ENCODE peak calls at places on chromosomes 16 and 17, in seven cellular contexts. T, S, F, Z, M, J and E are unnamed samples.

GRCh38 chr16:13848795-13849194 is 71.2 kb upstream of the ERCC4 start:
- DNase-seq in J (no peak), M (no peak), Z (no peak), F (no peak), T (no peak), S (no peak), E (no peak)

GRCh38 chr17:31674305-31674704 is 184.7 kb downstream of the COPRS start:
- DNase-seq in J (peak), F (no peak), T (no peak), Z (peak), S (no peak), M (no peak), E (no peak)

GRCh38 chr16:56788435-56788834 is 58.5 kb downstream of the NUP93 start:
- DNase-seq in F (no peak), T (no peak), J (no peak), M (no peak), Z (no peak), S (no peak), E (no peak)

GRCh38 chr16:48164907-48165715 is 9.3 kb upstream of the ABCC12 start:
- DNase-seq in J (peak), Z (peak), F (peak), S (peak), T (peak), M (peak), E (peak)

GRCh38 chr17:43839670-43840101 is 6.7 kb upstream of the MPP3 start:
- DNase-seq in M (no peak), Z (peak), J (no peak), S (no peak), F (no peak), T (no peak), E (peak)

GRCh38 chr17:31740611-31741082 is 118.4 kb downstream of the COPRS start:
- DNase-seq in M (no peak), T (no peak), Z (no peak), S (no peak), F (no peak), J (peak), E (no peak)

GRCh38 chr16:71961066-71962039 is 38.8 kb downstream of the PKD1L3 start:
- DNase-seq in S (peak), J (peak), M (peak), Z (peak), F (peak), T (peak), E (peak)

GRCh38 chr17:7848131-7848579 is 6.7 kb upstream of the TMEM88 start:
- DNase-seq in Z (no peak), M (no peak), J (no peak), F (no peak), T (no peak), S (no peak), E (no peak)

GRCh38 chr17:72542317-72542716 is 421.5 kb downstream of the SOX9 start:
- DNase-seq in J (no peak), M (no peak), S (no peak), T (no peak), F (no peak), Z (no peak), E (no peak)

GRCh38 chr17:28916302-28916934 is 13.5 kb upstream of the DHRS13 start:
- DNase-seq in Z (no peak), F (peak), M (no peak), S (peak), J (no peak), T (peak), E (peak)

GRCh38 chr17:40015005-40015997 is at the start of gene CSF3:
- DNase-seq in T (no peak), F (peak), S (no peak), M (no peak), J (no peak), Z (no peak), E (peak)

GRCh38 chr16:74607310-74607966 is 524 bp upstream of the GLG1 start:
- DNase-seq in M (no peak), J (no peak), Z (no peak), F (no peak), T (no peak), S (no peak), E (no peak)

GRCh38 chr17:49494937-49495841 is at the start of gene NGFR:
- DNase-seq in M (no peak), T (peak), F (peak), Z (peak), J (no peak), S (no peak), E (peak)

GRCh38 chr17:54426287-54426886 is 474.3 kb upstream of the TOM1L1 start:
- DNase-seq in F (peak), S (no peak), T (no peak), J (no peak), M (no peak), Z (peak), E (no peak)

GRCh38 chr17:44636562-44636961 is 19.7 kb upstream of the MEIOC start:
- DNase-seq in M (no peak), Z (peak), F (peak), J (peak), T (no peak), S (no peak), E (no peak)

GRCh38 chr16:66188786-66189725 is 177.4 kb upstream of the CDH5 start:
- DNase-seq in T (no peak), F (peak), Z (no peak), S (peak), J (no peak), M (no peak), E (no peak)

GRCh38 chr17:21002309-21003006 is 40.4 kb downstream of the USP22 start:
- DNase-seq in Z (no peak), F (no peak), T (no peak), J (no peak), M (no peak), S (no peak), E (no peak)

GRCh38 chr17:30199600-30199999 is 35.9 kb downstream of the SLC6A4 start:
- DNase-seq in S (no peak), T (no peak), M (no peak), J (no peak), F (no peak), Z (no peak), E (no peak)

GRCh38 chr17:30207655-30208054 is 27.8 kb downstream of the SLC6A4 start:
- DNase-seq in T (no peak), S (no peak), Z (no peak), F (no peak), M (no peak), J (no peak), E (no peak)

GRCh38 chr17:30200086-30200485 is 35.4 kb downstream of the SLC6A4 start:
- DNase-seq in T (no peak), J (no peak), F (no peak), S (no peak), Z (no peak), M (no peak), E (no peak)

GRCh38 chr17:30208214-30208613 is 27.3 kb downstream of the SLC6A4 start:
- DNase-seq in J (no peak), F (no peak), Z (no peak), M (no peak), T (no peak), S (no peak), E (no peak)

DNA sequence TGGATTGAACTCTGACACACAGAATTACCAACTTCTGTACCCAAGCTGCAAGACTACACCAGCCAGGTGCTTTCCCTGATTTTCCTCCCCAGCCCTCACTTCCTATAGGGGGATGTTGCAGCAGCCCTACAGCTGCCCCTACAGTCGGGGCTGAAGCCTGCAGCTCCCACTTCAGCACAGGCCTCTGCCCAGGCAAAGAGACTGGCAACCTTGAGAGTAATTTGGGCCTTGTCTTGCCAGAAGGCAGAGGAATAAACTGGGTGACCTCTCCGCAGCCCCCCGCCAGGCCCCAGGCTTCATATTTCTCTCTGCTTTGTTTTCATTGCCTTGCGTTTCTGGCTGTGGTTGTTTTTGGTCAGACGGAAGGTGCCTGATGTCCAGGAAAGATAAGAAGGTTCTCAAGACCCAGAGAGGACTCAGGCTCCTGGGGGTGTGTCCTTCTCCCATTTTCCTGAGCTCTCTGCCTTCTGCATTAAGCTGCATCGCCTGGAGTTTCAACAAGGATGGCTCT is 32.0 kb downstream of the SLC6A4 start:
- DNase-seq in J (no peak), S (no peak), M (no peak), T (no peak), Z (no peak), F (no peak), E (no peak)
- TF ChIP-seq CTCF in J (peak), S (no peak), M (no peak), T (no peak), Z (no peak), F (peak), E (no peak)

GRCh38 chr16:582614-583331 is 7.1 kb upstream of the RAB40C start:
- DNase-seq in S (no peak), F (no peak), Z (no peak), M (no peak), J (no peak), T (no peak), E (no peak)
- TF ChIP-seq CTCF in S (no peak), F (no peak), Z (no peak), M (no peak), J (no peak), T (no peak), E (peak)

GRCh38 chr17:16493470-16494048 is 1.6 kb upstream of the LRRC75A start:
- DNase-seq in F (no peak), S (no peak), T (no peak), Z (no peak), J (no peak), M (no peak), E (no peak)

GRCh38 chr17:16491131-16491702 is 776 bp downstream of the LRRC75A start:
- DNase-seq in J (no peak), M (no peak), F (peak), T (peak), Z (no peak), S (no peak), E (peak)

GRCh38 chr17:16492613-16493290 is 759 bp upstream of the LRRC75A start:
- DNase-seq in S (no peak), M (no peak), T (no peak), Z (no peak), F (no peak), J (no peak), E (no peak)

GRCh38 chr17:16488572-16488997 is 3.4 kb downstream of the LRRC75A start:
- DNase-seq in F (no peak), M (no peak), J (no peak), T (no peak), Z (no peak), S (no peak), E (no peak)

DNA sequence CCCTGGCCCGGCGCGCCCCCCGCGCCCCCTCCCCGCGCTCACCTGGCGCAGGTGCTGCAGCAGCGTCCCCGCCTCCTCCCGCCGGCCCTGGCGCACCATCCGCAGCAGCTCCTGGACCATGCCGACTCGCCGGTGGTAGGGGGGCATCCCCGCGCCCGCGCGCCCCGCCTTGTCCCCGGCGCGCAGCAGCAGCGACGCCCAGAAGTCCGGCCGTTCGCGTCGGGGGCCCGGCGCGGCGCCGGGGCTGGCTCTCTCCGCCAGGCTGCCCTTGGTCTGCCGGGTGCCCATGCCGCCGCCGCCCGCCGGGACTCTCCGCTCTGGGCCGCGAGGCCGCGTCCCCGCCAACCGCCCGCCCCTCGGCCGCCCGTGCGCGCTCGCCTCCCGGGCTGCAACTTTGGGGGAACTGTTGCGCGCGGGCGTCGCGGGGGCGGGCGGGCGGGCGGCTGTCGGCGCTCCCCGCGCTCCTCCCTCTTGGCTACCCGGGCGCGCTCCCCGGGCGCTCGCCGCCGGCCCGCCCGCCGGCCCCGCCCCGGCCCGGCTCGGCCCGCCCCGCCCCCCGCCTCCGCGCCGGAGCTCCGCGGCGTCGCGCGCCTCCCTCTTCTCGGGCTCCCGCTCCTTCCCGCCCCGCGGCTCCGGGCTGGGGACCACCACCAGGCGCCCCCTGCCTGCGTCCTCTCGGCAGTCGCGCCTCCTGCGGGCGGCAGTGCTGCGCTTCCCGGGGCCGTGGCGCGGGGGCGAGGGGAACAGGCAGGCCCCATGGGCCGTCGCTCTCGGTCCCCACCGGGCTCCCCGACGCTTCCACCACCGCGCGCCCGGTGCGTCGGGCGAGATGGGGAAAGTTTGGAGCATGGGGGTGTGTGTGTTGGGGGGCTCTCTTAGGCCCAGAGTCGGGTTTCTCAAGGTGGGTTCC is at the start of gene LRRC75A:
- DNase-seq in T (peak), M (no peak), J (no peak), Z (peak), S (no peak), F (peak), E (peak)
- TF ChIP-seq CTCF in T (no peak), M (no peak), J (no peak), Z (no peak), S (no peak), F (peak), E (no peak)

DNA sequence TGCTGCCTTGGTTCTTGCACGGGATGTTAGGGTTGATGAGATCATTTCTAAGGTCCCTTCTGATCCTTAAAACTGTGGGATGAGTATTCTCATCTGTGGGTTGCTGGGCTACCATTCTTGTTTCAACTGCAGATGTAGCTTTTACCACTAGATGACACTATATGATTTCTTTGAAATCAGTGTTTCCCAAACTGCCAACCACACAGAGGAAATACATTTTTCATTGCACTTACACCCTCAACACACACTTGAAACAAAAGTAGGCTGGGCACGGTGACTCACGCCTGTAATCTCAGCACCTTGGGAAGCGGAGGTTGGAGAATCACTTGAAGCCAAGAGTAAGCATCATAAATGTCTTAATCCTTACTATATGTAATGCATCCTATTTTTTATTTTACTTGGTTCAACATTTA is 15.3 kb downstream of the LCMT1 start:
- DNase-seq in J (peak), M (no peak), F (no peak), S (no peak), T (no peak), Z (peak), E (peak)
- TF ChIP-seq CTCF in J (peak), M (peak), F (peak), S (no peak), T (peak), Z (peak), E (peak)

GRCh38 chr17:3992370-3992769 is 28.1 kb upstream of the ATP2A3 start:
- DNase-seq in M (no peak), Z (no peak), F (no peak), J (no peak), S (peak), T (no peak), E (no peak)

GRCh38 chr17:3994221-3994576 is 30.0 kb upstream of the ATP2A3 start:
- DNase-seq in S (no peak), J (no peak), F (no peak), Z (no peak), T (no peak), M (no peak), E (no peak)

GRCh38 chr17:3995067-3995466 is 30.8 kb upstream of the ATP2A3 start:
- DNase-seq in T (no peak), S (no peak), J (no peak), Z (no peak), F (no peak), M (no peak), E (no peak)

GRCh38 chr17:3990391-3991127 is 26.3 kb upstream of the ATP2A3 start:
- DNase-seq in T (no peak), S (peak), F (no peak), Z (peak), J (no peak), M (no peak), E (no peak)

DNA sequence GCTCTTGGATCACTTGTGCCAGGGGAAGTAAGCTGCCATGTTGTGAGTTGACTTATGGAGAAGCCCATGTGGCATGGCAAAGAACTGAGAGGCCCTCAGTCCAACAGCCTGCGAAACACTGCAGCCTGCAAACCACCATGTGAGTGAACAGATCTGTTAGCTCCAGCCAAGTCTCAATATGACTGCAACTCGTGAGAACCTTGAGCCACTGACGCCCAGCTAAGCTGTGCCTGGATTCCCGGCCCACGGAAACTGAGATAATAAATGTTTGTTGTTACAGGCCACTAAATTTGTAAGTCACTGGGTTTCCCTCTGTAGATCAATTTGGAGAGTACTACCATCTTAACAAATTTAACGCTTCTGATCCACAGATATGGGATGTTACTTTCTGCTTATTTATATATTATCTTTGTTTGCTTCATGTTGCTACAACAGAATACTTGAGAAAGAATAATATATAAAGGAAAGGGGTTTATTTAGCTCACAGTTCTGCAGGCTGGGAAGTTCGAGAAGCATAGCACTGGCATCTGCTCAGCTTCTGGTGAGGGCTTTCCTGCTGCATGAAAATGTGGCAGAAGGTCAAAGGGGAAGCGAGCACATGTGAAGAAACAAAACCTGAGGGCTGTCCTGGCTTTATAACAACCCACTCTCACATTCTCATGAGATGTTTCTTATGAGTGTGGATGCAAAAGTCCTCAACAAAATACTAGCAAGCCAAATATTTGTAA is 29.4 kb upstream of the ATP2A3 start:
- DNase-seq in S (peak), F (no peak), J (no peak), M (no peak), Z (no peak), T (no peak), E (no peak)
- TF ChIP-seq CTCF in S (no peak), F (no peak), J (no peak), M (no peak), Z (no peak), T (no peak), E (no peak)

GRCh38 chr17:77442976-77443742 is 302.4 kb downstream of the SEC14L1 start:
- DNase-seq in S (no peak), T (no peak), J (no peak), F (no peak), Z (no peak), M (no peak), E (no peak)

GRCh38 chr17:77440571-77440981 is 299.8 kb downstream of the SEC14L1 start:
- DNase-seq in T (peak), Z (no peak), F (no peak), M (no peak), J (no peak), S (no peak), E (no peak)

GRCh38 chr17:77443743-77444260 is 303.0 kb downstream of the SEC14L1 start:
- DNase-seq in J (no peak), F (no peak), M (no peak), S (no peak), Z (no peak), T (no peak), E (no peak)

GRCh38 chr17:77439382-77440013 is 298.7 kb downstream of the SEC14L1 start:
- DNase-seq in S (no peak), F (no peak), Z (no peak), J (no peak), M (no peak), T (peak), E (no peak)

DNA sequence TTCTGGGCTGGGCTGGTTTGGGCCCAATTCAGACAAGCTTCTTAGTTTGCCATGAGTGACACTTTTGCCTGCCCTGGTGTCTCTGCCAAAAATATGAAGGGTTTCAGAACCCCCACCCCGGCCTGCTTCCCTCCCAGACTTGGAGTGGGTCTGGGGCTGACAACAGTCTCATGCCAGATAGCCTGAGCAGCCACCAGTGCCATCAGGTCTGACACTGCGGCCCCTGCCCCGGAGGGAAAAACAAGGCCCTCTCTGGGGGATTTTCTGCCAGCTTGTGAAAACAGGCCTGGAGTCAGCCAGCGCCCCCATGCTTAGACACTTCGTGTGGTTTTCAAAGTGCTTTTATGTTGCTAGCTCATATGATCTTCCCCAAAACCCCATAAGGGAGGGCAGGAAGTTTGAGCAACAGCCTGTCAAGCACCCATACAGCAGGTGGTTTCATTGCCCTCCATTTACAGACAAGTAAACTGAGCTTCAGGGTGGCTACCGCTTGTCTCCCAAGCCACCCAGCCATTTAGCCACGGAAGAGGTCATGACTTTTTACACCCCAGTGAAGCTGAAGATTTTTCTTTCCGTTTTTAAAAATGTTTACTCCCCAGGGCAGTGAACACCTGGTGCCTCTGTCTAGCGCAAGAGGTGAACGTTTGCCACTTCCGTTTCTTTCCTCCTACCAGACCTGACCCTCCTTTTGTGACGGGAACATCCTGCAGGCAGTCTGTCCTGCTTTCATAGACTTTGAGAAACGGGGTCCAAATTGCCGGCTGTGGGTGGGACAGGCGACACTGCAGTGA is 300.6 kb downstream of the SEC14L1 start:
- DNase-seq in T (peak), J (no peak), S (no peak), M (no peak), F (no peak), Z (no peak), E (no peak)
- TF ChIP-seq CTCF in T (no peak), J (no peak), S (no peak), M (no peak), F (no peak), Z (no peak), E (no peak)